ENCODE peak calls at places on chromosomes 11 and 22, in eight cellular contexts. M, A, J, E, C, W, P and R are unnamed samples.

GRCh38 chr11:118715837-118716260 is 36.4 kb upstream of the TREH start:
- DNase-seq in M (peak; percentile 88), A (no peak), J (no peak), E (no peak), C (no peak), W (no peak), P (no peak), R (peak; percentile 58)

GRCh38 chr22:50209893-50210292 is 9.1 kb downstream of the SELENOO start:
- DNase-seq in M (no peak), A (peak; percentile 69), J (peak; percentile 58), E (peak; percentile 80), C (peak; percentile 64), W (no peak), P (peak; percentile 60), R (peak; percentile 53)

GRCh38 chr22:34135749-34136148 is 215.5 kb upstream of the LARGE1 start:
- DNase-seq in M (no peak), A (no peak), J (no peak), E (no peak), C (no peak), W (no peak), P (no peak), R (no peak)

GRCh38 chr11:74755395-74755995 is 6.8 kb downstream of the RNF169 start:
- DNase-seq in M (no peak), A (no peak), J (no peak), E (no peak), C (no peak), W (no peak), P (no peak), R (no peak)

GRCh38 chr11:68687986-68688385 is 3.6 kb downstream of the GAL start:
- DNase-seq in M (peak; percentile 32), A (no peak), J (no peak), E (no peak), C (no peak), W (no peak), P (no peak), R (no peak)

GRCh38 chr11:36743039-36743438 is 145.0 kb upstream of the RAG2 start:
- DNase-seq in M (no peak), A (no peak), J (no peak), E (no peak), C (no peak), W (no peak), P (no peak), R (no peak)

GRCh38 chr11:8765294-8765693 is 82.7 kb downstream of the RPL27A start:
- DNase-seq in M (no peak), A (no peak), J (no peak), E (no peak), C (no peak), W (no peak), P (no peak), R (no peak)

GRCh38 chr11:112727341-112727841 is 233.8 kb upstream of the NCAM1 start:
- DNase-seq in M (no peak), A (no peak), J (no peak), E (no peak), C (no peak), W (no peak), P (no peak), R (no peak)

GRCh38 chr11:46521947-46522681 is 71.7 kb downstream of the AMBRA1 start:
- DNase-seq in M (no peak), A (no peak), J (no peak), E (no peak), C (no peak), W (no peak), P (no peak), R (no peak)

GRCh38 chr11:105046898-105047579 is 1.9 kb upstream of the CARD16 start:
- DNase-seq in M (no peak), A (peak; percentile 35), J (no peak), E (no peak), C (no peak), W (no peak), P (no peak), R (no peak)

GRCh38 chr11:67313125-67313890 is 10.0 kb downstream of the SSH3 start:
- DNase-seq in M (no peak), A (no peak), J (no peak), E (no peak), C (no peak), W (no peak), P (no peak), R (no peak)

GRCh38 chr11:4436424-4436823 is 12.7 kb upstream of the OR52K2 start:
- DNase-seq in M (no peak), A (no peak), J (no peak), E (no peak), C (no peak), W (no peak), P (no peak), R (no peak)

GRCh38 chr11:94511932-94512781 is at the start of gene C11orf97:
- DNase-seq in M (peak; percentile 86), A (peak; percentile 72), J (peak; percentile 45), E (peak; percentile 74), C (peak; percentile 77), W (peak; percentile 37), P (peak; percentile 30), R (peak; percentile 64)

GRCh38 chr22:42964994-42965699 is 49.8 kb downstream of the PACSIN2 start:
- DNase-seq in M (peak; percentile 54), A (peak; percentile 78), J (no peak), E (no peak), C (no peak), W (no peak), P (no peak), R (no peak)

DNA sequence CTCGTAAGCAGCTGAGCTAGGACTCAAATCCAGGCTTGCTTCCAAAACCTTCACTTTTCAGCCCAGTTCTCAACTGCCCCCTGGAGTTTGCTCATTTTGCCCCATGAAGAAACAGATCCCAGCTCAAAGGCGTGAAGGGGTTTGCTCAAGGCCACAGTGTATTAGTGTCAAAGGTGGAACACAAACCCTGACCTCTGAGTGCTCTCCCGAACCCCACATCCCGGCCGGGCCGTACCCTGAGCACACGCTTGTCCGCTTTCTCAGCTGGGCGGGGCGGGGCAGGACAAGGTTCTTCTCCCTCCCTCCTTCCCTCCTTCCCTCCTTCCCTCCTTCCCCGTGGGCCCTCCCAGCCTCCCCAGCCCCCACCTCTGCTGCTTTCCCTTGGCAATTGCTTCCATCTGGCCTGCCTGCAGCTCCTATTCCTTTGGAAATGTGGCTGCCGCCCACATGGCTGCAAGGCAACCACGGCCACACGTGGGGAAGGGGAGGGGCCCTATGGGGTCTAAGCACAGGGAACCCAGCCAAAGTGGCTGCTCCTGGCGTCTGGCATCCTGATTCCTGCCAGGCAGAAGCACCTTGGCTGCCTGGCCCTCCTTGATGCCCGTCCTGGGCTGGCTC is 4.1 kb downstream of the ST3GAL4 start:
- DNase-seq in M (no peak), A (no peak), J (peak; percentile 82), E (peak; percentile 84), C (no peak), W (no peak), P (no peak), R (peak; percentile 78)
- TF ChIP-seq CTCF in M (no peak), A (no peak), J (no peak), E (no peak), C (no peak), W (no peak), P (no peak), R (no peak)

DNA sequence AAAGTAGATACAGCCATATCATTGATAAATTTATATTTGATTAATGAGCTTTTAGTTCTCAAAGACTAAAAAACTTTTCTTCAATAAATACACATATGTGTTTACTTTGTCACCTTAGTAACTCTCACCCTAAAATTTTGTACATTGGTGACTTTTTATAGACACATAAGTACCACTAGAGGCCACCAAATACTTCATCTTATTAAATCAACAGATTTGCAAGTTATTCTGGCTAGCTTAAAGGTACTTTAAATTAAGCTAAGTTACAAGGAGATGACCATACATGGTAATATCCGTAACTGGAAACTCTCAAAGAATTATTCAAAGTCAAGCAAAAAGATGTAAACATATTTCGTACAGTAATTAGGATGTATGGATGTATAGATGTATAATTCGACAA is 112.2 kb downstream of the SBF2 start:
- DNase-seq in M (no peak), A (no peak), J (no peak), E (no peak), C (no peak), W (no peak), P (no peak), R (no peak)
- TF ChIP-seq CTCF in M (peak; percentile 40), A (no peak), J (no peak), E (peak; percentile 28), C (no peak), W (peak; percentile 42), P (no peak), R (no peak)

DNA sequence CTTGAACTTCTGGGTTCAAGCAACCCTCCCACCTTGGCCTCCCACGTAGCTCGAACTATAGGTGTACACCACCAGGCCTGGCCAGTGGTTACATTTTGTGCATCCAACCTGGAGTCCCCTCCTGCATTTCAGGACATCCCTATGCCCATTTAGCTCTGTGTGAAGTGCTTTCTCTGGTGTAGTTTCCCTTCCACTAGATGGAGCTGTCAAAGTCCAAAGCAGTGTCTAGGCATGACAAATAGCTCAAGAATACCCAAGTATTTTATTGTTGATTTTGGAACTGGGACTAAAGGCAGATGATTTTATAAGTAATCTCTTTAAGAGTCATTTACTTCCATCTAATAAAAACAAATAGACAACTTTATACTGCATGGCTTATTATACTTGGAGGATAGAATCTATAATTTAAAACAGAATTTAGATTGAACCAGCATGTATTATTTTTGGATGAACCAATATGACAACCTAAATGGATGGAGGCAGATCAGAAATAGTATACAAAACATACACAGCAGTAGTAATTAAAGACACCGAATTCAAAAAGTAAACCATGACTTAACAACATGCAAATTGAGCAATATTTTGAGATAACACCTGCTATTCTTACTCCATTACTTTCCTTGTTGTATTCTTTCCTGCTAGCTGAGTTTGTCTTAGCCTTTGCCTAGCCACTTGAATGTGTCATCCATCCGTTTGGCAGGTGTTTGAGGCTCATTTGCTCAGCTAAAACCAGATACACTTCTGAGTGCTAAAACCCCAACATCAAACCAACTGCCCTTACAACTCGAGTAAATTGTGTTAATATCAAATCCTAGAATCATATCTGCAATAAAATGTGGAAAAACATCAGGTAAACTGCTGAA is 37.7 kb downstream of the EIF4ENIF1 start:
- DNase-seq in M (no peak), A (peak; percentile 12), J (no peak), E (no peak), C (no peak), W (no peak), P (no peak), R (peak; percentile 21)
- TF ChIP-seq CTCF in M (peak; percentile 72), A (no peak), J (peak; percentile 31), E (peak; percentile 41), C (no peak), W (peak; percentile 52), P (no peak), R (peak; percentile 61)

GRCh38 chr11:72786305-72787261 is 7.3 kb downstream of the STARD10 start:
- DNase-seq in M (no peak), A (peak; percentile 53), J (no peak), E (no peak), C (no peak), W (peak; percentile 60), P (no peak), R (no peak)

GRCh38 chr11:72789493-72790131 is 4.2 kb downstream of the STARD10 start:
- DNase-seq in M (no peak), A (no peak), J (peak; percentile 67), E (peak; percentile 70), C (no peak), W (no peak), P (no peak), R (no peak)

GRCh38 chr11:72788250-72788649 is 5.6 kb downstream of the STARD10 start:
- DNase-seq in M (no peak), A (no peak), J (no peak), E (no peak), C (no peak), W (no peak), P (no peak), R (no peak)

GRCh38 chr11:72784662-72785061 is 9.2 kb downstream of the STARD10 start:
- DNase-seq in M (no peak), A (no peak), J (no peak), E (no peak), C (no peak), W (no peak), P (no peak), R (no peak)

GRCh38 chr11:72787262-72788104 is 6.4 kb downstream of the STARD10 start:
- DNase-seq in M (peak; percentile 98), A (no peak), J (no peak), E (no peak), C (no peak), W (peak; percentile 47), P (peak; percentile 33), R (peak; percentile 89)
- TF ChIP-seq CTCF in M (peak; percentile 58), A (no peak), J (no peak), E (no peak), C (no peak), W (peak; percentile 50), P (no peak), R (peak; percentile 42)